ENCODE peak calls at places on chromosomes 1 and 21, in five cellular contexts. N is lower lobe of right lung, Q is colonic mucosa, H is IMR-90, S is H9. Z is an unnamed sample. For H3K9me3, the result is how much of the 10 kb centered on the place peaks cover.

GRCh38 chr1:184075040-184076029 is 23.8 kb downstream of the TSEN15 start:
- DNase-seq in N (no peak), S (no peak), Q (peak), H (peak), Z (peak)

GRCh38 chr1:204075116-204075636 is 2.3 kb downstream of the SOX13 start:
- DNase-seq in Q (peak), H (no peak), N (no peak), S (no peak), Z (peak)

GRCh38 chr1:202286622-202287097 is 55.1 kb downstream of the UBE2T start:
- DNase-seq in S (no peak), Q (no peak), H (peak), N (no peak), Z (no peak)

GRCh38 chr1:238672262-238672661 is 714.1 kb upstream of the CHRM3 start:
- DNase-seq in H (no peak), Q (no peak), N (no peak), S (no peak), Z (no peak)

GRCh38 chr21:29221259-29221744 is 77.4 kb upstream of the BACH1 start:
- DNase-seq in S (no peak), H (peak), Q (no peak), N (no peak), Z (no peak)

GRCh38 chr1:36151133-36151844 is 2.0 kb upstream of the TRAPPC3 start:
- DNase-seq in S (no peak), N (no peak), Q (no peak), H (no peak), Z (no peak)

GRCh38 chr1:89360716-89361115 is 3.1 kb upstream of the GBP6 start:
- DNase-seq in S (no peak), Q (no peak), H (no peak), N (no peak), Z (no peak)

GRCh38 chr1:53051676-53052075 is 10.3 kb upstream of the PODN start:
- DNase-seq in S (no peak), H (no peak), Q (no peak), N (no peak), Z (no peak)

GRCh38 chr1:81379430-81379829 is 421.3 kb upstream of the ADGRL2 start:
- DNase-seq in N (no peak), S (no peak), H (no peak), Q (no peak), Z (no peak)

GRCh38 chr1:12031039-12031980 is 12.0 kb downstream of the MIIP start:
- DNase-seq in S (peak), H (peak), Q (peak), N (peak), Z (peak)

GRCh38 chr1:88697503-88697902 is 13.4 kb downstream of the PKN2 start:
- DNase-seq in S (no peak), N (no peak), Q (no peak), H (peak), Z (peak)

GRCh38 chr1:23644555-23644866 is 47.1 kb upstream of the RPL11 start:
- DNase-seq in N (no peak), S (no peak), H (no peak), Q (no peak), Z (no peak)

GRCh38 chr1:175889848-175890247 is 146.5 kb upstream of the TNR start:
- DNase-seq in N (no peak), Q (no peak), S (no peak), H (no peak), Z (no peak)

GRCh38 chr1:11052839-11053757 is 6.1 kb upstream of the MASP2 start:
- DNase-seq in H (no peak), S (no peak), Q (no peak), N (peak), Z (peak)

GRCh38 chr1:226624526-226624925 is 76.0 kb downstream of the STUM start:
- DNase-seq in Q (no peak), H (peak), S (no peak), N (peak), Z (peak)

GRCh38 chr1:156727914-156728598 is at the start of gene METTL25B:
- DNase-seq in N (peak), S (peak), H (peak), Q (peak), Z (peak)

GRCh38 chr21:27570306-27570868 is 603.5 kb upstream of the ADAMTS5 start:
- DNase-seq in S (no peak), N (peak), Q (no peak), H (peak), Z (peak)

GRCh38 chr1:4095466-4095865 is 195.4 kb upstream of the C1orf174 start:
- DNase-seq in Q (no peak), S (no peak), H (no peak), N (no peak), Z (no peak)
- H3K9me3 ChIP-seq in Q (under half), S (under half), H (under half), N (under half), Z (under half)

GRCh38 chr1:248779350-248779749 is 23.8 kb upstream of the LYPD8 start:
- DNase-seq in Q (no peak), S (no peak), H (no peak), N (no peak), Z (no peak)

DNA sequence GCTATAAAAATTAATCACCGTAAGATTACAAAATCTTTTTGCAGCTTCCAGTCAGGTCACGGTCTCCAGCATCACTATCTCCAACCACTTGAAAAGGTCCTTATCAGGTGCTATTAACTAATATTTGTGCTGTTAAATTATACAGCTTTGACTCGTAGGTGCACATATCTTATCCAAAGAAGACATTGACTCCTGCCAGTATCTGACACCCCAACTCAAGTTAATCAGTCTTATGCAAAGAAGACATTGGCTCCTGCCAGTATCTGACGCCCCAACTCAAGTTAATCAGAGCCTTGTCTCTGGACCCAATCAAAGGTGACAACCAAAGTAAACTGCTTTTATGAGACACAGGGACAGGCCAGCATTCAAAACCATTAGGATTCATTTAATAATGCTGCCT is 19.9 kb upstream of the LYPD8 start:
- DNase-seq in Q (no peak), S (no peak), H (no peak), N (no peak), Z (no peak)
- H3K9me3 ChIP-seq in Q (under half), S (half or more), H (under half), N (under half), Z (under half)

GRCh38 chr1:214764502-214764901 is 161.5 kb downstream of the CENPF start:
- DNase-seq in H (no peak), S (peak), N (no peak), Q (no peak), Z (no peak)

GRCh38 chr1:214767221-214767620 is 164.2 kb downstream of the CENPF start:
- DNase-seq in S (no peak), Q (no peak), N (no peak), H (no peak), Z (no peak)

GRCh38 chr1:214761030-214761429 is 158.0 kb downstream of the CENPF start:
- DNase-seq in S (no peak), H (no peak), Q (no peak), N (no peak), Z (peak)

DNA sequence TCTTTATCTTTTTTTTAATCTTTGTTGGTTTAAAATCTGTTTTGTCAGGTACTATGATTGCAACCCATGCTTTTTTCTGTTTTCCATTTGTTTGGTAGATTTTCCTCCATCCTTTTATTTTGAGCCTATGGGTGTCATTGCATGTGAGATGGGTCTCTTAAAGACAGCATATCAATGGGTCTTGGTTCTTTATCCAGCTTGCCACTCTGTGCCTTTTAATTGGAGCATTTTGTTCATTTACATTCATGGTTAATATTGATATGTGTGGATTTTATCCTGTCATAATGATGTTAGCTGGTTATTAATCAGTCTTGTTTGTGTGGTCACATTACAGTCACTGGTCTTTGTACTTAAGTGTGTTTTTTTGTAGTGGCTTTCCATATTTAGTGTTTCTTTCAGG is 159.9 kb downstream of the CENPF start:
- DNase-seq in Q (no peak), N (no peak), S (no peak), H (no peak), Z (no peak)
- H3K9me3 ChIP-seq in Q (under half), N (under half), S (under half), H (under half), Z (under half)

GRCh38 chr1:246978785-246979184 is 29.1 kb downstream of the ZNF695 start:
- DNase-seq in Q (no peak), H (no peak), S (no peak), N (no peak), Z (no peak)

DNA sequence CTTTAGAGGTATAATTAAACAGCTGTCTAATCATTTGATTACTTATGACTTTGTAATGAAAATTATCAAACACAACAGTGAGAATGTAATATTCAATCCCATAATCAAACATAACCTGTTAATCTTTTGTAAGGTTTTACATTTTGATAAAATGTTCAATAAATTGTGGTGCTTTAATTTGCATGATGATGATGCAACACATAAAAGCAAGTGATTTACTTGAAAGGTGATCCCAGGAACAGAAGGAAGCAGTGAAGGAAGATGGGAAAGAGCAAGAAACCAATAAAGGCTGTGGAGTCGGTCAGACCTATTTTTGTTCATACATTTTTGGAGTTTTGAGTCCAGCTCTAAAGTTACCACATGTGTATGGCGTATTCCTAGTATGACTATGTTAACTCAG is 29.6 kb downstream of the ZNF695 start:
- DNase-seq in H (no peak), S (no peak), N (no peak), Q (no peak), Z (no peak)
- H3K9me3 ChIP-seq in H (under half), S (under half), N (under half), Q (under half), Z (under half)

GRCh38 chr1:49293016-49293415 is 516.3 kb upstream of the BEND5 start:
- DNase-seq in H (no peak), N (no peak), S (no peak), Q (no peak), Z (no peak)
- H3K9me3 ChIP-seq in H (under half), N (under half), S (half or more), Q (under half), Z (under half)

GRCh38 chr1:118371612-118372011 is 186.6 kb upstream of the SPAG17 start:
- DNase-seq in S (no peak), H (no peak), Q (no peak), N (no peak), Z (no peak)
- H3K9me3 ChIP-seq in S (under half), H (under half), Q (under half), N (under half), Z (under half)

GRCh38 chr21:25657140-25657539 is 18.1 kb downstream of the JAM2 start:
- DNase-seq in N (no peak), S (no peak), H (no peak), Q (no peak), Z (no peak)

GRCh38 chr21:25660233-25660632 is 21.2 kb downstream of the JAM2 start:
- DNase-seq in N (no peak), Q (no peak), S (no peak), H (no peak), Z (no peak)

GRCh38 chr21:25658427-25658980 is 19.4 kb downstream of the JAM2 start:
- DNase-seq in S (no peak), H (no peak), Q (no peak), N (no peak), Z (no peak)
- H3K9me3 ChIP-seq in S (under half), H (under half), Q (under half), N (under half), Z (under half)

DNA sequence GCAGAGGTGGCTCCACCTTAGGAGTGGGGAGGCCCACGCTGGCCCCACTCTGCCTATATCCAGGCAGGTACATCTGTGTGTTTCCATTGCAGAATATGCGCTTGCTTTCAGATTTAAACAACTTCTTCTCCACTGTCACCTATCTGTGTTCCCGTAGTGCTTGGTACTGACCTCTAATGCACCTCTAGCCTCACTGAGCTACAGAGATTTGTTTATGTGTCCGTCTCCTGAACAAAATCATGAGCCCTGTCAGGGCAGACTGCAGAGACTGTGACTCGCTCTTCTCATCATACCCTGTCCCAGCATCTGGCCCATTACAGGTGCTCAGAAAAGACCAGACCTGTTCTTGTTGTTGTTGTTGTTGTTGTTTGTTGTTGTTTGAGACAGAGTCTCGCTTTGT is 14.5 kb upstream of the LRRC38 start:
- DNase-seq in Q (no peak), H (no peak), N (no peak), S (no peak), Z (no peak)
- H3K9me3 ChIP-seq in Q (under half), H (under half), N (under half), S (under half), Z (under half)